ENCODE peak calls at places on chromosomes 16 and 17, in six cellular contexts. W is neural progenitor cell, X is SK-N-SH, Z is OCI-LY7, I is PC-3, V is hepatocyte. L is an unnamed sample. For H3K4me1, the result is how much of the 10 kb centered on the place peaks cover.

GRCh38 chr16:2963611-2964415 is at the start of gene KREMEN2:
- DNase-seq in W (peak), X (peak), Z (no peak), I (peak), V (peak), L (no peak)

GRCh38 chr17:57158296-57158695 is 73.2 kb downstream of the AKAP1 start:
- DNase-seq in W (no peak), X (no peak), Z (no peak), I (no peak), V (no peak), L (no peak)

GRCh38 chr17:47687328-47687690 is 6.7 kb upstream of the TBKBP1 start:
- DNase-seq in W (no peak), X (no peak), Z (no peak), I (no peak), V (no peak), L (no peak)

GRCh38 chr17:27276653-27277156 is 17.2 kb upstream of the WSB1 start:
- DNase-seq in W (peak), X (peak), Z (no peak), I (no peak), V (peak), L (no peak)

GRCh38 chr17:27613425-27613824 is 17.6 kb upstream of the LGALS9 start:
- DNase-seq in W (no peak), X (no peak), Z (no peak), I (no peak), V (no peak), L (no peak)

GRCh38 chr16:19785512-19786130 is 67.5 kb downstream of the IQCK start:
- DNase-seq in W (no peak), X (no peak), Z (no peak), I (no peak), V (no peak), L (no peak)

GRCh38 chr16:68235105-68235881 is 634 bp downstream of the ESRP2 start:
- DNase-seq in W (peak), X (no peak), Z (no peak), I (peak), V (peak), L (no peak)

GRCh38 chr16:88437367-88437964 is 15.6 kb upstream of the ZFPM1 start:
- DNase-seq in W (peak), X (peak), Z (peak), I (peak), V (peak), L (peak)

GRCh38 chr16:27228621-27229501 is 25.5 kb downstream of the KDM8 start:
- DNase-seq in W (no peak), X (no peak), Z (peak), I (no peak), V (peak), L (no peak)

GRCh38 chr16:30775381-30776099 is 11.5 kb downstream of the ZNF629 start:
- DNase-seq in W (peak), X (peak), Z (no peak), I (peak), V (peak), L (peak)

GRCh38 chr16:27108826-27109665 is 42.3 kb downstream of the C16orf82 start:
- DNase-seq in W (no peak), X (no peak), Z (no peak), I (no peak), V (no peak), L (no peak)

GRCh38 chr16:49701867-49702494 is 153.9 kb downstream of the ZNF423 start:
- DNase-seq in W (peak), X (no peak), Z (no peak), I (no peak), V (peak), L (no peak)

GRCh38 chr16:71746442-71747046 is 22.0 kb upstream of the PHLPP2 start:
- DNase-seq in W (peak), X (peak), Z (peak), I (peak), V (peak), L (peak)

GRCh38 chr16:56193951-56194726 is 2.9 kb downstream of the GNAO1 start:
- DNase-seq in W (peak), X (peak), Z (peak), I (no peak), V (peak), L (no peak)

GRCh38 chr17:77322284-77322533 is 181.4 kb downstream of the SEC14L1 start:
- DNase-seq in W (no peak), X (no peak), Z (no peak), I (no peak), V (no peak), L (no peak)

GRCh38 chr17:66383353-66383752 is 80.9 kb downstream of the PRKCA start:
- DNase-seq in W (no peak), X (peak), Z (no peak), I (no peak), V (no peak), L (no peak)

GRCh38 chr17:45246861-45247428 is 14.9 kb downstream of the SPATA32 start:
- DNase-seq in W (peak), X (peak), Z (peak), I (peak), V (peak), L (no peak)

GRCh38 chr16:81566245-81567007 is 121.8 kb downstream of the CMIP start:
- DNase-seq in W (no peak), X (no peak), Z (no peak), I (no peak), V (no peak), L (no peak)
- H3K27ac ChIP-seq in W (no peak), X (no peak), Z (no peak), I (no peak), V (peak), L (no peak)

GRCh38 chr17:49018673-49019215 is 21.6 kb downstream of the IGF2BP1 start:
- DNase-seq in W (peak), X (no peak), Z (no peak), I (no peak), V (no peak), L (no peak)
- H3K4me1 ChIP-seq in W (half or more), X (under half), Z (under half), I (under half), V (half or more), L (under half)

GRCh38 chr17:55726440-55726839 is 3.8 kb upstream of the TMEM100 start:
- DNase-seq in W (no peak), X (peak), Z (no peak), I (peak), V (peak), L (no peak)
- TF ChIP-seq EZH2phosphoT487 in W (no peak), X (no peak), Z (no peak), I (no peak), V (no peak), L (no peak)

GRCh38 chr17:28862497-28862896 is 7.7 kb downstream of the ERAL1 start:
- DNase-seq in W (no peak), X (no peak), Z (no peak), I (no peak), V (no peak), L (no peak)
- H3K27ac ChIP-seq in W (no peak), X (no peak), Z (no peak), I (no peak), V (no peak), L (no peak)

DNA sequence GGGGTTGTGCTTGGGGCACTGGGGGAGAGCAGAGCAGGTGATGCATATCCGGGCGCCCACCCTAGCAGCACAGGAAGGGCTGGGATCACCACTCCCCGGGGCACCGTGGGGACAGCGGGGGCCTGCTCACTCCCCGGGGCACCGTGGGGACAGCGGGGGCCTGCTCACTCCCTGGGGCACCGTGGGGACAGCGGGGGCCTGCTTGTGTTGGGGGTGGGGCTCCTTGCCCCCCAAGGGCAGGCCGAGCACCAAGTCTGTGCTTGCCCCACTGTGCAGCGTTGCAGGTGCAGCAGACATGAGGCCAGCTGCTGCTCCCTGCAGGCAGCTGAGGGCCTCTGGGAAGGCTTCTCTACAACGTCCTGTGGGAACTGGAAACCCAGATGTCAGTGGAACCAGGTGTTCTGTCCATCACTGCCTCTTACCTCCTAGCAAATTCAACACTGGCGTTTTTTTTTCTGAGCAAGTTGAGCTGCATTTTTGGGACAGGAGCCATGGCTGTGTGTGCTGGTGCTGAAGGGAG is 25.0 kb upstream of the ZNF750 start:
- DNase-seq in W (no peak), X (no peak), Z (peak), I (no peak), V (no peak), L (no peak)
- H3K4me1 ChIP-seq in W (under half), X (under half), Z (half or more), I (under half), V (under half), L (under half)

GRCh38 chr17:588519-588918 is 126.1 kb downstream of the VPS53 start:
- DNase-seq in W (no peak), X (no peak), Z (no peak), I (no peak), V (no peak), L (no peak)

GRCh38 chr17:586920-587319 is 127.7 kb downstream of the VPS53 start:
- DNase-seq in W (no peak), X (no peak), Z (no peak), I (no peak), V (no peak), L (no peak)
- TF ChIP-seq EZH2phosphoT487 in W (no peak), X (no peak), Z (no peak), I (no peak), V (no peak), L (no peak)

GRCh38 chr16:85649978-85650863 is 37.1 kb downstream of the GSE1 start:
- DNase-seq in W (peak), X (peak), Z (no peak), I (no peak), V (no peak), L (no peak)
- H3K27ac ChIP-seq in W (peak), X (peak), Z (no peak), I (no peak), V (no peak), L (no peak)